ENCODE peak calls at places on chromosomes 3 and 15, in four cellular contexts. H, I, S and G are unnamed samples.

GRCh38 chr3:181756645-181757044 is 44.9 kb downstream of the SOX2 start:
- DNase-seq in H (no peak), I (no peak), S (no peak), G (peak)

GRCh38 chr15:43134157-43134637 is 811 bp downstream of the TMEM62 start:
- DNase-seq in H (no peak), I (peak), S (no peak), G (no peak)

GRCh38 chr3:171028025-171028778 is 1.7 kb upstream of the SLC2A2 start:
- DNase-seq in H (no peak), I (peak), S (peak), G (peak)

GRCh38 chr3:89440351-89440750 is 332.9 kb downstream of the EPHA3 start:
- DNase-seq in H (no peak), I (no peak), S (no peak), G (no peak)

GRCh38 chr15:68192117-68192516 is 13.0 kb downstream of the CALML4 start:
- DNase-seq in H (no peak), I (no peak), S (peak), G (no peak)

GRCh38 chr3:122745365-122746021 is 48.1 kb downstream of the HSPBAP1 start:
- DNase-seq in H (no peak), I (peak), S (no peak), G (no peak)

GRCh38 chr3:140206196-140207040 is 271.4 kb downstream of the CLSTN2 start:
- DNase-seq in H (no peak), I (no peak), S (no peak), G (no peak)

GRCh38 chr3:158789592-158789991 is 12.3 kb upstream of the MFSD1 start:
- DNase-seq in H (no peak), I (peak), S (peak), G (no peak)

GRCh38 chr3:16508591-16508995 is 4.9 kb downstream of the RFTN1 start:
- DNase-seq in H (no peak), I (no peak), S (no peak), G (no peak)

GRCh38 chr3:20107722-20108121 is 67.5 kb downstream of the KAT2B start:
- DNase-seq in H (no peak), I (no peak), S (no peak), G (no peak)

GRCh38 chr15:41017051-41017735 is 63.9 kb downstream of the CHAC1 start:
- DNase-seq in H (no peak), I (no peak), S (no peak), G (no peak)

GRCh38 chr3:48528043-48528442 is 24.1 kb upstream of the SHISA5 start:
- DNase-seq in H (no peak), I (no peak), S (no peak), G (no peak)

GRCh38 chr15:84953726-84954125 is 27.9 kb upstream of the PDE8A start:
- DNase-seq in H (no peak), I (no peak), S (no peak), G (no peak)

GRCh38 chr3:184655597-184655996 is 56.3 kb downstream of the MAGEF1 start:
- DNase-seq in H (no peak), I (no peak), S (no peak), G (no peak)

DNA sequence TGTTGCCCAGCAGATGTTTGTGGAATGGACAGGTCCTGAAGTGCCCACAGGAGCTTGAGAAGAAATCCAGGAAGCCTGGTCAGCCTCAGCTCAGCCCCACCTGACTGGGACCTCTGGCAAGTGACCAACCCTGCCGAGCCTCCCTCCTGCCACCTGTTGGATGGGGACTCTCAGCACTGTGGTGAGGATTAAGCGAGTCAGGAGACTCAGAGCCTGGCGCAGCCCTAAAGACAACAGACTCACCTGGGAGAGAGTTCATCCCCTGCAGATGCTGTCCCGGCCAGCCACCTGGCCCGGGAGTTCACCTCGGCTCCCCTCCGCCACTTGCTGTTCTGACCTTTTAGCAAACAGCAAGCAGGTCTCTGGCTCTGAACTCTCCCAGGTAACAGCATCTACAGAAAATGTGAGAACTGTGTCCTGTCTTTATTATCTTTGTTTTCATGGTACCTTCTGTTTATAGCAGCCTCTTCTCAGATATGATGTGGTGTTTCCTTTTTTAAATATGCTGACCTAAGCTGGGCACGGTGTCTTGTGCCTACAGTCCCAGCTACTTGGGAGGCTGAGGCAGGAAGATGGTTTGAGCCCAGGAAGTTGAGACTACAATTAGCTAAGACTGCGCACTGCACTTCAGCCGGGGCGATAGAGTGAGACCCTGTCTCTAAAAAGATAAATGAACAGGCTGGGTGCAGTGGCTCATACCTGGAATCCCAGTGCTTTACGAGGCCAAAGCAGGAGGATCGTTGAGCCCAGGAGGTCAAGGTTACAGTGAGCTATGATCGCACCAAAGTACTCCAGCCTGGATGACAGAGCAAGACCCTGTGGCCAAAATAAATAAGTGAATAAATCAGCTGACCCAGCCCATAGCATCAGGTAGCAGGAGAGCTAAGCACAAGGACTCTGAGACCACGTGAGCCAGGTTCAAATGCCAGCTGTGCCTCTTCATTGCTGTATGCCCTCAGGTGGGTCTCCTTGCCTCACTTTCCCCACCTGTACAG is 32.4 kb upstream of the SLC6A6 start:
- DNase-seq in H (peak), I (peak), S (peak), G (peak)
- TF ChIP-seq RNF2 in H (no peak), I (no peak), S (no peak), G (no peak)

DNA sequence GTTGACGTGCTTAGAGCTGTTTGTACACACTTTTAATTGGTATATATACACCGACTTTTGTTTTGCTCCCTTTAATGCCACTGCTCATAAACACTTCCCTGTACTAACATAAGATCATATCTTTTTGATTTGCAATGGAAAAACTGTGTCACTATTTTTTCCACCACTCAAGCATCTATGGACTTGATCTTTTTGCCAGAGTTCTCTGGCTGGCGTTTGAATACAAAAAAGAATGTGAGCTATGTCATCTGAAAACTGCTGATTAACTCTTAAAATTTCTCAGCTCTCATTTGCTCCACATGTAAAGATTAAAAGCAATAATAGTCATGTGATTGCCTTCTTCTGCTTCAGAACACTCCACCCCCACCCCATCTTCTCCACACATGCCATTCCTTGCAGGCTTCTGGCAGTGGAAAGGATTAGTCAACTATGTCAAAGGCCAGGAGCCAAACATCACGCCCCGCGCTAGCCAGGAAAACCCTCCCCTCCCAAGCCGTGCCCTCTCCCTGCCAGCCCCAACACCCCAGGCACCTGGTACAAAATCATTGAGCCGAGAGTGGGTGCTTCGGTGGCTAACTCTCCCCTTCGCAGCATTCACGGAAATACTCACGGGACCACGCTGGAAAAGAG is 123.4 kb upstream of the MEF2A start:
- DNase-seq in H (peak), I (no peak), S (no peak), G (no peak)
- TF ChIP-seq RNF2 in H (no peak), I (no peak), S (no peak), G (no peak)

DNA sequence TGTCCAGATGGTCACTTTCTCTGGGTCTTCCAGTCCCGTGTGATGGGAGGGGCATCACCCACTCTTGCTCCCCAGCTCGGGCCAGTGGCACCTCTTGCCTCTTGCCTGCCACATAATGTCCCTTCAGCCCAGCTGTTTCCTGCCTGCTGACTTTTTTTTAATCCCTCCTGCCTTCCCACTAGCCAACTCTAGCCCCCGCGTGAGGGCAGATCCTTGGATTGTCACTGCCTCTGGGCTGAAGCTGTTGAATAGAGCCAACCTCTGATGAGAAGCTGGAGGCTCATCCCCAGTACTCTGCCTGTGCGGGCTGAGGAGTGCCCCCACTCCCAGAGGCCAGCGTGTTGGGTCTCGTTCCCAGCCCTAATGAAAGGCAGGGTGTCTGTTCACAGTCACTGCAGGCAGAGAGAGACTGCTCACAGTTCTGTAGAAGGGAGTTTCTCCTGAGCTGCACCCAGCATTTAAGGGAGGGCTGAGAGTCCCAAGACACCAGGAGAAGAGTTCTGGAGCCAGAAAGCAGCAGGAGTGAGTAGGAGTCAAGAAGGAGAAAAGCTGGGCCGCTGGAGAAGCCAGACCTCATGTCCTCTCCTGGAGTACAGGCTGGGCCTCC is 30.1 kb upstream of the TIMP4 start:
- DNase-seq in H (no peak), I (no peak), S (no peak), G (no peak)
- TF ChIP-seq RNF2 in H (no peak), I (no peak), S (no peak), G (no peak)

GRCh38 chr15:23072633-23073032 is 33.3 kb upstream of the TUBGCP5 start:
- DNase-seq in H (no peak), I (no peak), S (peak), G (no peak)

GRCh38 chr15:23075927-23076326 is 36.6 kb upstream of the TUBGCP5 start:
- DNase-seq in H (no peak), I (no peak), S (no peak), G (no peak)

GRCh38 chr15:23069496-23070166 is 30.3 kb upstream of the TUBGCP5 start:
- DNase-seq in H (peak), I (peak), S (no peak), G (no peak)

GRCh38 chr15:23074684-23075083 is 35.3 kb upstream of the TUBGCP5 start:
- DNase-seq in H (no peak), I (no peak), S (no peak), G (no peak)

GRCh38 chr15:23073890-23074631 is 34.7 kb upstream of the TUBGCP5 start:
- DNase-seq in H (no peak), I (no peak), S (no peak), G (no peak)
- TF ChIP-seq RNF2 in H (no peak), I (no peak), S (no peak), G (no peak)